ENCODE peak calls at places on chromosomes 5 and 9, in five cellular contexts. K is colonic mucosa; B is upper lobe of right lung; O is CD8-positive, alpha-beta T cell; C is left ventricle myocardium inferior. R is an unnamed sample.
A peak's percentile ranks its signal among the peaks of the same experiment; 100 is the strongest.

GRCh38 chr5:140312067-140312790 is 9.3 kb upstream of the PFDN1 start:
- DNase-seq in O (no peak), B (no peak), K (no peak), C (no peak), R (peak; percentile 85)

GRCh38 chr5:71922584-71923106 is 184.6 kb upstream of the MAP1B start:
- DNase-seq in C (no peak), B (no peak), K (no peak), O (no peak), R (peak; percentile 76)

GRCh38 chr9:130239741-130240241 is 25.8 kb upstream of the HMCN2 start:
- DNase-seq in B (no peak), O (no peak), C (no peak), K (no peak), R (no peak)

GRCh38 chr5:139457241-139457640 is 5.3 kb downstream of the ECSCR start:
- DNase-seq in B (no peak), C (no peak), O (no peak), K (no peak), R (no peak)

GRCh38 chr5:157778121-157778805 is 34.8 kb downstream of the LSM11 start:
- DNase-seq in O (no peak), K (peak; percentile 78), C (no peak), B (no peak), R (no peak)

GRCh38 chr5:6701500-6701899 is 11.7 kb upstream of the TENT4A start:
- DNase-seq in K (peak; percentile 3), B (no peak), C (no peak), O (no peak), R (no peak)

GRCh38 chr5:45279109-45279508 is 417.1 kb downstream of the HCN1 start:
- DNase-seq in O (no peak), C (no peak), K (no peak), B (no peak), R (no peak)

GRCh38 chr5:65244031-65244430 is 237.7 kb downstream of the ADAMTS6 start:
- DNase-seq in C (no peak), B (no peak), O (no peak), K (no peak), R (no peak)

GRCh38 chr9:105449081-105449480 is 1.2 kb downstream of the FSD1L start:
- DNase-seq in C (no peak), O (no peak), K (no peak), B (no peak), R (no peak)

GRCh38 chr5:171762016-171762415 is 23.6 kb upstream of the SMIM23 start:
- DNase-seq in C (no peak), B (no peak), O (no peak), K (no peak), R (no peak)

GRCh38 chr5:153629027-153629426 is 138.6 kb downstream of the GRIA1 start:
- DNase-seq in O (no peak), B (peak; percentile 64), K (peak; percentile 17), C (peak; percentile 18), R (peak; percentile 98)

GRCh38 chr5:110817437-110817836 is 78.6 kb downstream of the SLC25A46 start:
- DNase-seq in K (no peak), C (no peak), B (no peak), O (no peak), R (no peak)

GRCh38 chr9:90423661-90424193 is 218.9 kb downstream of the DIRAS2 start:
- DNase-seq in K (no peak), O (no peak), C (no peak), B (no peak), R (peak; percentile 37)

GRCh38 chr9:121568101-121568460 is 68.4 kb upstream of the GGTA1 start:
- DNase-seq in O (no peak), K (no peak), B (no peak), C (peak; percentile 26), R (no peak)

GRCh38 chr9:89357331-89358197 is 39.3 kb downstream of the SECISBP2 start:
- DNase-seq in K (no peak), O (no peak), C (no peak), B (no peak), R (peak; percentile 27)

GRCh38 chr5:95620870-95621838 is 1.3 kb downstream of the GPR150 start:
- DNase-seq in C (peak; percentile 32), B (peak; percentile 74), K (peak; percentile 45), O (peak; percentile 26), R (peak; percentile 44)

GRCh38 chr9:80605129-80605528 is 1033.4 kb downstream of the TLE4 start:
- DNase-seq in C (no peak), B (no peak), O (no peak), K (no peak), R (no peak)

GRCh38 chr5:180323929-180324632 is 29.1 kb downstream of the GFPT2 start:
- DNase-seq in O (no peak), K (no peak), B (no peak), C (no peak), R (peak; percentile 64)

GRCh38 chr5:54415147-54415546 is 40.4 kb upstream of the HSPB3 start:
- DNase-seq in C (no peak), B (no peak), O (no peak), K (no peak), R (no peak)

GRCh38 chr5:55037046-55037771 is 13.2 kb downstream of the GZMK start:
- DNase-seq in O (peak; percentile 57), C (no peak), K (no peak), B (no peak), R (peak; percentile 62)

GRCh38 chr5:133749331-133749985 is 137.1 kb upstream of the FSTL4 start:
- DNase-seq in K (no peak), C (no peak), O (no peak), B (no peak), R (no peak)

GRCh38 chr5:124661317-124662141 is 84.9 kb downstream of the ZNF608 start:
- DNase-seq in O (no peak), C (no peak), B (no peak), K (peak; percentile 57), R (peak; percentile 90)

GRCh38 chr5:9059920-9060691 is 485.8 kb downstream of the SEMA5A start:
- DNase-seq in C (peak; percentile 25), B (no peak), K (no peak), O (no peak), R (peak; percentile 92)

GRCh38 chr9:336039-336438 is 121.4 kb downstream of the DOCK8 start:
- DNase-seq in B (peak; percentile 66), O (no peak), K (no peak), C (no peak), R (no peak)

GRCh38 chr9:132577119-132577518 is 5.3 kb upstream of the BARHL1 start:
- DNase-seq in C (no peak), O (no peak), K (no peak), B (no peak), R (no peak)

GRCh38 chr9:132572921-132573320 is 9.5 kb upstream of the BARHL1 start:
- DNase-seq in K (no peak), O (no peak), C (no peak), B (no peak), R (no peak)

GRCh38 chr9:132575811-132576210 is 6.6 kb upstream of the BARHL1 start:
- DNase-seq in B (no peak), K (no peak), O (no peak), C (no peak), R (no peak)

GRCh38 chr9:132575005-132575609 is 7.3 kb upstream of the BARHL1 start:
- DNase-seq in K (peak; percentile 70), B (peak; percentile 80), C (peak; percentile 57), O (peak; percentile 65), R (peak; percentile 81)

GRCh38 chr9:132571806-132572600 is 10.4 kb upstream of the BARHL1 start:
- DNase-seq in O (no peak), C (no peak), B (no peak), K (no peak), R (no peak)
- H3K27me3 ChIP-seq in O (peaks cover 4% of the 10 kb centered on the region), C (peaks cover 50% of the 10 kb centered on the region), B (peaks cover 25% of the 10 kb centered on the region), K (peaks cover 15% of the 10 kb centered on the region), R (peaks cover 45% of the 10 kb centered on the region)

GRCh38 chr9:70392850-70393249 is 21.6 kb downstream of the KLF9 start:
- DNase-seq in O (no peak), K (no peak), C (no peak), B (no peak), R (no peak)

GRCh38 chr9:70389188-70389587 is 25.3 kb downstream of the KLF9 start:
- DNase-seq in O (no peak), B (no peak), C (no peak), K (no peak), R (no peak)

GRCh38 chr9:70389642-70390266 is 24.7 kb downstream of the KLF9 start:
- DNase-seq in K (no peak), O (no peak), C (no peak), B (no peak), R (no peak)

GRCh38 chr9:70390922-70391321 is 23.5 kb downstream of the KLF9 start:
- DNase-seq in C (no peak), K (no peak), O (no peak), B (no peak), R (no peak)

GRCh38 chr9:70392189-70392588 is 22.3 kb downstream of the KLF9 start:
- DNase-seq in C (no peak), B (no peak), O (no peak), K (no peak), R (no peak)
- H3K4me1 ChIP-seq in C (peaks cover 100% of the 10 kb centered on the region), B (peaks cover 72% of the 10 kb centered on the region), O (peaks cover 70% of the 10 kb centered on the region), K (peaks cover 11% of the 10 kb centered on the region), R (peaks cover 14% of the 10 kb centered on the region)

DNA sequence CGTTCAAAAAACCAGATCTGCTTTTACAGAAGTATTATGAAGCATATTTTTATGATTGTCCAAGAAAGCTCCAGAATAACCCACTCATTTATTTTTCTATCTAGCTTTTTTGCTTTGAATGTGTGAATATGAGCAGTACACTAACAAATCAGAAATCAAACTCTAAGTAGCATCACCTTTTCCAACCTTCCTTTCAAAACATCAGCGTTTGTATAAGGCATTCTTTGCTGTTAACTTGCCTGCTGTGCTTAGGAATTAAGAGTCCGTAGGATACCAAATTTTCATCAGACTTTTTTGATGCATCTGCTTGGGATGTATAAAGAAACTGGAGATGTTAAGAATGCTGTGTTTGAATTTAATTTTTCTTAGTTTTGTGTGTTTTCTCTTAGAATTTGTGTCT is 3.8 kb downstream of the TLE4 start:
- DNase-seq in B (no peak), C (no peak), K (no peak), O (no peak), R (peak; percentile 17)
- H3K4me3 ChIP-seq in B (no peak overlapping the region), C (peak overlapping the region; percentile 97), K (no peak overlapping the region), O (no peak overlapping the region), R (no peak overlapping the region)

DNA sequence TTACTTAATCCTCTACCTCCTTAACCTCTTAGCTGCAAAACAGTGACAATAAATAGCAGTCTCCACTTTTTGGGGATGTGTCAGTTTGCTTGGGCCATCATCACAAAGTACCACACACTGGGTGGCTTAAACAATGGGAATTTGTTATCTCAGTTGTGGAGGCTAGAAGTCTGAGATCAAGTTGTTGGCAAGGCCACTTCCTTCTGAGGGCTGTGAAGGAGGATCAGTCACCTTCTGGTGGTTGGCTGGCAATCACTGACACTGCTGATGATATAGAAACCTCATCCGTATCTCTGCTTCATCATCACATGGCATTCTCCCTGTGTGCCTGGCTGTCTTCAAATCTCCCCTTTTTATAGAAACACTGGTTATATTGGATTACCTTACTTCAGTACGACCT is 187.1 kb upstream of the TBC1D2 start:
- DNase-seq in K (no peak), C (no peak), B (no peak), O (no peak), R (no peak)
- H3K27me3 ChIP-seq in K (no peaks in the 10 kb centered on the region), C (peaks cover 48% of the 10 kb centered on the region), B (no peaks in the 10 kb centered on the region), O (peaks cover 4% of the 10 kb centered on the region), R (no peaks in the 10 kb centered on the region)

DNA sequence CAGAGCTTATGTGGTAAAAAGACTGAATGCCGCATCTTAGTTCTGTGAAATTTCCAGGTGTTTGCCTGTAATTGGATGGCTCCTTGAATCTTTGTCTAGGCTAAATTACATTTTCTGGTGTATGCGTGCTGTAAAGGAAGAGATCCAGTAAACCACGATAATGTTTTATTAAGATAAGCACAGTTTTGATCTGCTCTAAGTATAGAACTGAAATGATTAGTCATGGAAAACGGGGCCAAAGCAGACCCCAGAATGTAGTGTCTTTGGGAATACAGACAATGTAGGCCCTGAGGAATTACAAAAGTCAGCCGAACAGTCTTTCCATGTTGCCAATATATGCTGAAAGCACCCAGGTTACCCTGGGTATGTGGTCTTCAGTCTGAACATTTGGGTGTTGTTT is 257.3 kb downstream of the FANCC start:
- DNase-seq in B (no peak), O (no peak), K (no peak), C (no peak), R (no peak)
- H3K4me1 ChIP-seq in B (peaks cover 62% of the 10 kb centered on the region), O (no peaks in the 10 kb centered on the region), K (no peaks in the 10 kb centered on the region), C (peaks cover 100% of the 10 kb centered on the region), R (peaks cover 50% of the 10 kb centered on the region)

R was measured in SJSA1.